ENCODE peak calls at places on chromosomes 12 and 14, in ten cellular contexts. E is stimulated activated CD4-positive, alpha-beta T cell treated with anti-CD3 and anti-CD28 coated beads, TNF-alpha, amount 100 ng/mL, for 48 hours; Q is A549; S is ACHN; G is mucosa of gallbladder; O is CD8-positive, alpha-beta memory T cell; J is stimulated activated naive CD4-positive, alpha-beta T cell; X is HCEC 1CT; I is effector CD4-positive, alpha-beta T cell; A is DMS153. Y is an unnamed sample.

GRCh38 chr12:77845831-77846230 is 15.1 kb downstream of the NAV3 start:
- DNase-seq in E (no peak), Q (no peak), S (peak; percentile 56), G (no peak), O (no peak), J (no peak), X (peak; percentile 62), I (no peak), A (no peak), Y (no peak)

GRCh38 chr12:54858562-54858961 is 4.2 kb downstream of the MUCL1 start:
- DNase-seq in E (no peak), Q (no peak), S (no peak), G (no peak), O (no peak), J (no peak), X (no peak), I (no peak), A (no peak), Y (no peak)

GRCh38 chr14:50045039-50045711 is 71.2 kb downstream of the VCPKMT start:
- DNase-seq in E (peak; percentile 55), Q (no peak), S (no peak), G (peak; percentile 92), O (peak; percentile 69), J (no peak), X (peak; percentile 61), I (peak; percentile 47), A (no peak), Y (no peak)

GRCh38 chr14:77124345-77125274 is 17.0 kb downstream of the ZDHHC22 start:
- DNase-seq in E (peak; percentile 25), Q (no peak), S (peak; percentile 36), G (peak; percentile 16), O (peak; percentile 71), J (peak; percentile 69), X (no peak), I (peak; percentile 55), A (no peak), Y (peak; percentile 53)

GRCh38 chr12:21239866-21240265 is 94.9 kb downstream of the SLCO1A2 start:
- DNase-seq in E (no peak), Q (no peak), S (no peak), G (no peak), O (no peak), J (no peak), X (no peak), I (no peak), A (no peak), Y (no peak)

GRCh38 chr12:46959484-46959883 is 119.9 kb upstream of the PCED1B start:
- DNase-seq in E (no peak), Q (peak; percentile 24), S (peak; percentile 54), G (no peak), O (no peak), J (no peak), X (peak; percentile 95), I (no peak), A (no peak), Y (no peak)

GRCh38 chr14:50599700-50600444 is 39.9 kb downstream of the ATL1 start:
- DNase-seq in E (no peak), Q (peak; percentile 14), S (peak; percentile 45), G (no peak), O (no peak), J (no peak), X (peak; percentile 35), I (no peak), A (peak; percentile 7), Y (no peak)

GRCh38 chr12:50642755-50643154 is 121.1 kb upstream of the ATF1 start:
- DNase-seq in E (no peak), Q (no peak), S (no peak), G (no peak), O (no peak), J (no peak), X (no peak), I (no peak), A (no peak), Y (no peak)

GRCh38 chr14:38818555-38818954 is 284.5 kb downstream of the SEC23A start:
- DNase-seq in E (no peak), Q (no peak), S (no peak), G (no peak), O (no peak), J (no peak), X (no peak), I (no peak), A (no peak), Y (no peak)

GRCh38 chr12:18549598-18549997 is 188.2 kb downstream of the PLCZ1 start:
- DNase-seq in E (no peak), Q (no peak), S (no peak), G (no peak), O (no peak), J (no peak), X (no peak), I (no peak), A (no peak), Y (no peak)

GRCh38 chr12:27015730-27016076 is 1.5 kb upstream of the TM7SF3 start:
- DNase-seq in E (no peak), Q (peak; percentile 18), S (peak; percentile 75), G (no peak), O (peak; percentile 48), J (no peak), X (peak; percentile 55), I (no peak), A (no peak), Y (no peak)

GRCh38 chr14:74401504-74402241 is 24.3 kb downstream of the SYNDIG1L start:
- DNase-seq in E (peak; percentile 10), Q (no peak), S (peak; percentile 19), G (peak; percentile 18), O (peak; percentile 71), J (peak; percentile 12), X (no peak), I (peak; percentile 34), A (no peak), Y (peak; percentile 14)

GRCh38 chr12:62744551-62744950 is 190.4 kb downstream of the PPM1H start:
- DNase-seq in E (no peak), Q (no peak), S (no peak), G (no peak), O (no peak), J (no peak), X (no peak), I (no peak), A (no peak), Y (no peak)

GRCh38 chr12:25084816-25085215 is 110.1 kb downstream of the DNAI7 start:
- DNase-seq in E (no peak), Q (no peak), S (no peak), G (no peak), O (no peak), J (no peak), X (no peak), I (no peak), A (no peak), Y (no peak)

GRCh38 chr12:104250366-104251125 is 35.0 kb downstream of the TXNRD1 start:
- DNase-seq in E (no peak), Q (no peak), S (no peak), G (no peak), O (no peak), J (no peak), X (no peak), I (no peak), A (no peak), Y (no peak)

GRCh38 chr14:95314609-95315008 is 5.1 kb downstream of the CLMN start:
- DNase-seq in E (peak; percentile 20), Q (peak; percentile 70), S (peak; percentile 57), G (no peak), O (no peak), J (no peak), X (no peak), I (no peak), A (no peak), Y (no peak)

GRCh38 chr12:54571166-54571856 is 17.1 kb downstream of the PPP1R1A start:
- DNase-seq in E (no peak), Q (no peak), S (no peak), G (no peak), O (no peak), J (no peak), X (no peak), I (no peak), A (no peak), Y (no peak)

GRCh38 chr12:100484178-100484886 is 10.7 kb downstream of the NR1H4 start:
- DNase-seq in E (no peak), Q (no peak), S (no peak), G (no peak), O (no peak), J (no peak), X (no peak), I (no peak), A (no peak), Y (no peak)